ENCODE peak calls at places on chromosomes 1 and 21, in five cellular contexts. One of them, this sample, is unnamed. For H3K4me1 and H3K9me3, the result is how much of the 10 kb centered on the place peaks cover.

GRCh38 chr1:28359592-28360239 is 9.8 kb upstream of the PHACTR4 start:
- DNase-seq in lower lobe of right lung: peak
- DNase-seq in neuronal stem cell: peak
- DNase-seq in HCT116: no peak
- DNase-seq in tibial artery: peak
- DNase-seq in this sample: peak

GRCh38 chr1:23838401-23838866 is 13.2 kb upstream of the HMGCL start:
- DNase-seq in lower lobe of right lung: peak
- DNase-seq in neuronal stem cell: peak
- DNase-seq in HCT116: peak
- DNase-seq in tibial artery: peak
- DNase-seq in this sample: peak

GRCh38 chr1:36731226-36732037 is 248.7 kb upstream of the CSF3R start:
- DNase-seq in lower lobe of right lung: no peak
- DNase-seq in neuronal stem cell: no peak
- DNase-seq in HCT116: no peak
- DNase-seq in tibial artery: peak
- DNase-seq in this sample: no peak

GRCh38 chr21:17784604-17785402 is 34.4 kb downstream of the C21orf91 start:
- DNase-seq in lower lobe of right lung: no peak
- DNase-seq in neuronal stem cell: no peak
- DNase-seq in HCT116: no peak
- DNase-seq in tibial artery: no peak
- DNase-seq in this sample: no peak

GRCh38 chr21:32278068-32278467 is 781 bp downstream of the MIS18A start:
- DNase-seq in lower lobe of right lung: no peak
- DNase-seq in neuronal stem cell: no peak
- DNase-seq in HCT116: no peak
- DNase-seq in tibial artery: no peak
- DNase-seq in this sample: no peak

GRCh38 chr1:923131-923990 is at the start of gene SAMD11:
- DNase-seq in lower lobe of right lung: peak
- DNase-seq in neuronal stem cell: peak
- DNase-seq in HCT116: peak
- DNase-seq in tibial artery: peak
- DNase-seq in this sample: peak

GRCh38 chr1:185158806-185159205 is 1.8 kb downstream of the SWT1 start:
- DNase-seq in lower lobe of right lung: no peak
- DNase-seq in neuronal stem cell: no peak
- DNase-seq in HCT116: no peak
- DNase-seq in tibial artery: no peak
- DNase-seq in this sample: no peak

GRCh38 chr1:92479587-92479986 is 7.1 kb downstream of the GFI1 start:
- DNase-seq in lower lobe of right lung: no peak
- DNase-seq in neuronal stem cell: no peak
- DNase-seq in HCT116: no peak
- DNase-seq in tibial artery: no peak
- DNase-seq in this sample: no peak

GRCh38 chr1:231970684-231971083 is 344.1 kb downstream of the DISC1 start:
- DNase-seq in lower lobe of right lung: no peak
- DNase-seq in neuronal stem cell: no peak
- DNase-seq in HCT116: no peak
- DNase-seq in tibial artery: no peak
- DNase-seq in this sample: no peak

GRCh38 chr1:245751671-245752070 is 596.9 kb downstream of the KIF26B start:
- DNase-seq in lower lobe of right lung: no peak
- DNase-seq in neuronal stem cell: no peak
- DNase-seq in HCT116: no peak
- DNase-seq in tibial artery: no peak
- DNase-seq in this sample: no peak

GRCh38 chr1:7150951-7151350 is 365.7 kb downstream of the CAMTA1 start:
- DNase-seq in lower lobe of right lung: no peak
- DNase-seq in neuronal stem cell: no peak
- DNase-seq in HCT116: no peak
- DNase-seq in tibial artery: no peak
- DNase-seq in this sample: no peak

GRCh38 chr1:205084360-205084759 is at the start of gene TMEM81:
- DNase-seq in lower lobe of right lung: no peak
- DNase-seq in neuronal stem cell: no peak
- DNase-seq in HCT116: no peak
- DNase-seq in tibial artery: no peak
- DNase-seq in this sample: no peak

GRCh38 chr1:151458936-151459330 is 361 bp downstream of the POGZ start:
- DNase-seq in lower lobe of right lung: peak
- DNase-seq in neuronal stem cell: peak
- DNase-seq in HCT116: peak
- DNase-seq in tibial artery: peak
- DNase-seq in this sample: peak

GRCh38 chr1:43317817-43318471 is 17.2 kb downstream of the TIE1 start:
- DNase-seq in lower lobe of right lung: no peak
- DNase-seq in neuronal stem cell: no peak
- DNase-seq in HCT116: no peak
- DNase-seq in tibial artery: peak
- DNase-seq in this sample: no peak

GRCh38 chr1:21060523-21060922 is 116.2 kb downstream of the EIF4G3 start:
- DNase-seq in lower lobe of right lung: no peak
- DNase-seq in neuronal stem cell: no peak
- DNase-seq in HCT116: no peak
- DNase-seq in tibial artery: no peak
- DNase-seq in this sample: no peak

GRCh38 chr1:50969611-50970507 is at the start of gene CDKN2C:
- DNase-seq in lower lobe of right lung: peak
- DNase-seq in neuronal stem cell: no peak
- DNase-seq in HCT116: no peak
- DNase-seq in tibial artery: peak
- DNase-seq in this sample: peak

GRCh38 chr1:215807926-215808325 is 240.8 kb downstream of the KCTD3 start:
- DNase-seq in lower lobe of right lung: no peak
- DNase-seq in neuronal stem cell: no peak
- DNase-seq in HCT116: no peak
- DNase-seq in tibial artery: no peak
- DNase-seq in this sample: no peak

GRCh38 chr1:29758764-29759499 is 522.6 kb downstream of the PTPRU start:
- DNase-seq in lower lobe of right lung: no peak
- DNase-seq in neuronal stem cell: no peak
- DNase-seq in HCT116: no peak
- DNase-seq in tibial artery: no peak
- DNase-seq in this sample: no peak

GRCh38 chr1:46527474-46528296 is 23.8 kb downstream of the KNCN start:
- DNase-seq in lower lobe of right lung: peak
- DNase-seq in neuronal stem cell: peak
- DNase-seq in HCT116: peak
- DNase-seq in tibial artery: peak
- DNase-seq in this sample: peak

GRCh38 chr21:18411565-18411964 is 8.0 kb upstream of the TMPRSS15 start:
- DNase-seq in lower lobe of right lung: no peak
- DNase-seq in neuronal stem cell: peak
- DNase-seq in HCT116: no peak
- DNase-seq in tibial artery: no peak
- DNase-seq in this sample: no peak

GRCh38 chr1:9758559-9759121 is 65.1 kb downstream of the CLSTN1 start:
- DNase-seq in lower lobe of right lung: no peak
- DNase-seq in neuronal stem cell: no peak
- DNase-seq in HCT116: no peak
- DNase-seq in tibial artery: no peak
- DNase-seq in this sample: no peak

GRCh38 chr1:226651041-226651731 is 87.9 kb downstream of the ITPKB start:
- DNase-seq in lower lobe of right lung: peak
- DNase-seq in neuronal stem cell: no peak
- DNase-seq in HCT116: no peak
- DNase-seq in tibial artery: no peak
- DNase-seq in this sample: peak

GRCh38 chr1:226651732-226652105 is 87.4 kb downstream of the ITPKB start:
- DNase-seq in lower lobe of right lung: no peak
- DNase-seq in neuronal stem cell: no peak
- DNase-seq in HCT116: no peak
- DNase-seq in tibial artery: no peak
- DNase-seq in this sample: peak

GRCh38 chr1:226654046-226654445 is 85.0 kb downstream of the ITPKB start:
- DNase-seq in lower lobe of right lung: peak
- DNase-seq in neuronal stem cell: peak
- DNase-seq in HCT116: no peak
- DNase-seq in tibial artery: no peak
- DNase-seq in this sample: peak

GRCh38 chr1:226653311-226653921 is 85.7 kb downstream of the ITPKB start:
- DNase-seq in lower lobe of right lung: peak
- DNase-seq in neuronal stem cell: no peak
- DNase-seq in HCT116: no peak
- DNase-seq in tibial artery: no peak
- DNase-seq in this sample: peak

DNA sequence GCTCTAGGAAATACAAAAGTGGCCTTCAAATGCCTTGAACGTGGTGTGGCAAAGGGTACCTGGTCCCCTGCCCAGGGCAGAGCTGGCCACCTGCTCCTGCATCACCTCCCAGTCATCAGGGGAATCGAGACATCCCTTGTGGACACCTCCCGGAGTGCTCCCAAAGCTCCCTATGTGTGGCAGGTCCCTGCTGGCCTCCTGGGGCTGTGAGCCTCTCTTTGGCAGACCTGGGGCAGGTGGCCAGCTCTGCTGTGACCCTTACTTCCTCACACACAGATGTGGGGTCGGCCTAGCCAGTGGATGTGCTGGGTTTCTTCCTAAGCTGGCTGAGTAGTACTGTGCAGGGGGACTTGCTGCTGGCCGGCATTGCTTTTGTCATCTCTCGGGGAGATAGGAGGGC is 86.5 kb downstream of the ITPKB start:
- DNase-seq in lower lobe of right lung: peak
- DNase-seq in neuronal stem cell: no peak
- DNase-seq in HCT116: no peak
- DNase-seq in tibial artery: no peak
- DNase-seq in this sample: peak
- H3K4me1 ChIP-seq in lower lobe of right lung: half or more
- H3K4me1 ChIP-seq in neuronal stem cell: half or more
- H3K4me1 ChIP-seq in HCT116: under half
- H3K4me1 ChIP-seq in tibial artery: under half
- H3K4me1 ChIP-seq in this sample: under half

DNA sequence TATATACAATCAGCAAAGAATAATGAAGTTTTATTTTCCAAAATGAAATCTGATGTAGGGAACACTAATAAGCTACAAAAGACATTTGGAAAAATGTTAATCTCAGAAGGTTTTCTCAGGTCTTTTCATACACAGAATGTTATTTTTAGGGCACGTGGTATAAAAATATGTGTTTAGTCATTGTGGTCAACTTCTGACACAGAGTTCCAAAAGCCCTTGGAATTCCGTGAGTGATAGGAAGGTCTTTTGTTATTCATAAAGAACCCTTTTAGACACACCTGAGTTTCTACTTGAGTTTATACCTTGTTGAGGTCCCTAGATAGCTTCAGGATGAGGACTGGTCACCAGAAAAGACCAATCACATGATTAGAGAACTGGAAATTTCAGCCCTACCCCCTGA is 277.6 kb upstream of the NCAM2 start:
- DNase-seq in lower lobe of right lung: no peak
- DNase-seq in neuronal stem cell: no peak
- DNase-seq in HCT116: no peak
- DNase-seq in tibial artery: no peak
- DNase-seq in this sample: no peak
- H3K9me3 ChIP-seq in lower lobe of right lung: under half
- H3K9me3 ChIP-seq in neuronal stem cell: under half
- H3K9me3 ChIP-seq in HCT116: under half
- H3K9me3 ChIP-seq in tibial artery: under half
- H3K9me3 ChIP-seq in this sample: under half

GRCh38 chr1:54292015-54292739 is 92.2 kb downstream of the MRPL37 start:
- DNase-seq in lower lobe of right lung: no peak
- DNase-seq in neuronal stem cell: no peak
- DNase-seq in HCT116: no peak
- DNase-seq in tibial artery: peak
- DNase-seq in this sample: no peak
- H3K4me1 ChIP-seq in lower lobe of right lung: under half
- H3K4me1 ChIP-seq in neuronal stem cell: under half
- H3K4me1 ChIP-seq in HCT116: under half
- H3K4me1 ChIP-seq in tibial artery: half or more
- H3K4me1 ChIP-seq in this sample: half or more

DNA sequence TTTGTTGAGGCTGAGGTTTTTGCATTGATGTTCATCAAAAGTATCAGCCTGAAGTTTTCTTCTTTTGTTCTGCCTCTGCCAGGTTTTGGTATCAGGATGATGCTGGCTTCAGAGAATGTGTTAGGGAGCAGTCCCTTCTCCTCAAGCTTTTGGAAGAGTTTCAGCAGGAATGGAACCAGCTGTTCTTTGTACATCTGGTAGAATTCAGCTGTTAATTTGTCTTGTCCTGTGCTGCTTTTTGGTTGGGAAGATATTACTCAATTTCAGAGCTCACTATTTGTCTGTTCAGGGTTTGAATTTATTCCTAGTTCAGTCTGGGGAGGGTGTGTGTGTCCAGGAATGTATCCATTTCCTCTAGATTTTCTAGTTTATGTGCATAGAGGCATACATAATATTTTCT is 12.8 kb downstream of the ZNF678 start:
- DNase-seq in lower lobe of right lung: no peak
- DNase-seq in neuronal stem cell: no peak
- DNase-seq in HCT116: no peak
- DNase-seq in tibial artery: no peak
- DNase-seq in this sample: no peak
- H3K9me3 ChIP-seq in lower lobe of right lung: under half
- H3K9me3 ChIP-seq in neuronal stem cell: under half
- H3K9me3 ChIP-seq in HCT116: under half
- H3K9me3 ChIP-seq in tibial artery: under half
- H3K9me3 ChIP-seq in this sample: under half

GRCh38 chr1:198174297-198174696 is 17.5 kb downstream of the NEK7 start:
- DNase-seq in lower lobe of right lung: no peak
- DNase-seq in neuronal stem cell: no peak
- DNase-seq in HCT116: no peak
- DNase-seq in tibial artery: no peak
- DNase-seq in this sample: no peak
- H3K4me1 ChIP-seq in lower lobe of right lung: half or more
- H3K4me1 ChIP-seq in neuronal stem cell: under half
- H3K4me1 ChIP-seq in HCT116: under half
- H3K4me1 ChIP-seq in tibial artery: half or more
- H3K4me1 ChIP-seq in this sample: half or more

GRCh38 chr1:81428998-81429397 is 371.7 kb upstream of the ADGRL2 start:
- DNase-seq in lower lobe of right lung: no peak
- DNase-seq in neuronal stem cell: no peak
- DNase-seq in HCT116: no peak
- DNase-seq in tibial artery: no peak
- DNase-seq in this sample: no peak

GRCh38 chr1:81430236-81430635 is 370.5 kb upstream of the ADGRL2 start:
- DNase-seq in lower lobe of right lung: no peak
- DNase-seq in neuronal stem cell: no peak
- DNase-seq in HCT116: no peak
- DNase-seq in tibial artery: no peak
- DNase-seq in this sample: no peak

GRCh38 chr1:81424056-81424455 is 376.7 kb upstream of the ADGRL2 start:
- DNase-seq in lower lobe of right lung: no peak
- DNase-seq in neuronal stem cell: no peak
- DNase-seq in HCT116: no peak
- DNase-seq in tibial artery: no peak
- DNase-seq in this sample: no peak

GRCh38 chr1:81420760-81421159 is 380.0 kb upstream of the ADGRL2 start:
- DNase-seq in lower lobe of right lung: no peak
- DNase-seq in neuronal stem cell: no peak
- DNase-seq in HCT116: no peak
- DNase-seq in tibial artery: no peak
- DNase-seq in this sample: no peak

GRCh38 chr1:81424816-81425215 is 375.9 kb upstream of the ADGRL2 start:
- DNase-seq in lower lobe of right lung: no peak
- DNase-seq in neuronal stem cell: no peak
- DNase-seq in HCT116: no peak
- DNase-seq in tibial artery: no peak
- DNase-seq in this sample: no peak
- H3K9me3 ChIP-seq in lower lobe of right lung: under half
- H3K9me3 ChIP-seq in neuronal stem cell: under half
- H3K9me3 ChIP-seq in HCT116: under half
- H3K9me3 ChIP-seq in tibial artery: under half
- H3K9me3 ChIP-seq in this sample: under half

GRCh38 chr21:42063206-42063577 is 7.9 kb upstream of the UMODL1 start:
- DNase-seq in lower lobe of right lung: peak
- DNase-seq in neuronal stem cell: no peak
- DNase-seq in HCT116: no peak
- DNase-seq in tibial artery: no peak
- DNase-seq in this sample: no peak
- H3K4me1 ChIP-seq in lower lobe of right lung: half or more
- H3K4me1 ChIP-seq in neuronal stem cell: under half
- H3K4me1 ChIP-seq in HCT116: under half
- H3K4me1 ChIP-seq in tibial artery: under half
- H3K4me1 ChIP-seq in this sample: under half